ENCODE peak calls at places on chromosome 6, in five cellular contexts. I is small intestine; G is naive thymus-derived CD4-positive, alpha-beta T cell; H is fibroblast of lung; N is spleen. Y is an unnamed sample.

GRCh38 chr6:81562169-81562568 is 190.3 kb downstream of the TENT5A start:
- DNase-seq in I (peak; percentile 32), G (no peak), H (peak; percentile 68), N (no peak), Y (no peak)

GRCh38 chr6:107674995-107675738 is 148.9 kb downstream of the SCML4 start:
- DNase-seq in I (peak; percentile 88), G (peak; percentile 82), H (peak; percentile 86), N (peak; percentile 97), Y (peak; percentile 76)

GRCh38 chr6:30560930-30561329 is 3.8 kb downstream of the PRR3 start:
- DNase-seq in I (no peak), G (no peak), H (no peak), N (no peak), Y (no peak)

GRCh38 chr6:3205913-3206312 is 21.5 kb downstream of the TUBB2B start:
- DNase-seq in I (no peak), G (no peak), H (peak; percentile 90), N (no peak), Y (no peak)

GRCh38 chr6:89792881-89793280 is 26.7 kb downstream of the MDN1 start:
- DNase-seq in I (peak; percentile 57), G (no peak), H (peak; percentile 18), N (no peak), Y (peak; percentile 46)

GRCh38 chr6:28922004-28922840 is 1.6 kb downstream of the TRIM27 start:
- DNase-seq in I (peak; percentile 90), G (no peak), H (no peak), N (no peak), Y (no peak)

GRCh38 chr6:19159087-19159486 is 678.1 kb upstream of the ID4 start:
- DNase-seq in I (no peak), G (no peak), H (no peak), N (no peak), Y (no peak)

GRCh38 chr6:27720607-27721580 is 191.3 kb downstream of the OR2B2 start:
- DNase-seq in I (no peak), G (peak; percentile 27), H (peak; percentile 28), N (no peak), Y (no peak)

GRCh38 chr6:1667012-1667804 is 57.5 kb downstream of the FOXC1 start:
- DNase-seq in I (peak; percentile 40), G (no peak), H (peak; percentile 58), N (no peak), Y (no peak)

GRCh38 chr6:45959534-45960195 is 56.0 kb downstream of the CLIC5 start:
- DNase-seq in I (peak; percentile 44), G (no peak), H (peak; percentile 25), N (no peak), Y (no peak)

GRCh38 chr6:18693923-18694322 is 306.8 kb downstream of the RNF144B start:
- DNase-seq in I (no peak), G (no peak), H (no peak), N (no peak), Y (no peak)

GRCh38 chr6:154611847-154612246 is 101.4 kb upstream of the CNKSR3 start:
- DNase-seq in I (no peak), G (no peak), H (no peak), N (no peak), Y (no peak)

GRCh38 chr6:98871057-98871456 is 36.7 kb downstream of the POU3F2 start:
- DNase-seq in I (no peak), G (no peak), H (peak; percentile 5), N (no peak), Y (no peak)

GRCh38 chr6:89021629-89022028 is 58.2 kb upstream of the RNGTT start:
- DNase-seq in I (no peak), G (no peak), H (no peak), N (no peak), Y (no peak)

DNA sequence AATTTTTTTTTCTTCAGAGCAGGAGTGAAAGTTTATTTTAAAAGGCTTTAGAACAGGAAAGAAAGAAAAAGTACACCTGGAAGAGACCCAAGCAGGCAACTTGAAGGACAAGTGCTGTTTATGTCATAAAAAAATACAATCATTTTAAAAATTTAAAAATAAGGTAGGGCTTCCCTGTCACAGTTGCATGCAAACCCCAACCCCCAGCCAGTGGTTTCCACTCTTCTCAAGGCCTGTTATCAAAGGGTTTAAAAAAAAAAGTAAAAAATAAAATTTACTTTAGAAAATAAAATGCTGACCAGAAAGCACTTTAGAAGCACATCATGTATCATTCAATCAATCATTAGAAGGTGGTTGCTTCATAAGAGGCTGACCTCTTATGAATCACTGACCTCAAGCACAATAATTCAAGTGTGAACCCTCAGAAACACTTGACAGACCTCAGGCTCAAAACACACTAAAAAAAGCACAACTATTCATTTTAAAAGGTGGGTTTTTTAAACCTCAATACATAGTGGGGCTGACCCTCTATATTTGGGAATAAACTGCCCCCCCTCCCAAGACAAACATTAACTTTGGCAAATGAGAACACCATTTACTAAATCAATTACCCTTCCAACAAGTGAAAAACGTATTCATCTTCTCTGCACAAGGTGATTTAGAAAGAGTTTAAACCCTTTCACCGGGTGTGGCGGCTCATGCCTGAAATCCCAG is 15.6 kb downstream of the ILRUN start:
- DNase-seq in I (peak; percentile 50), G (no peak), H (peak; percentile 80), N (no peak), Y (no peak)
- H3K4me3 ChIP-seq in I (no peak overlapping the region), G (no peak overlapping the region), H (no peak overlapping the region), N (no peak overlapping the region), Y (no peak overlapping the region)

GRCh38 chr6:75472885-75473284 is 20.7 kb downstream of the FILIP1 start:
- DNase-seq in I (no peak), G (no peak), H (no peak), N (no peak), Y (no peak)
- H3K4me3 ChIP-seq in I (no peak overlapping the region), G (no peak overlapping the region), H (no peak overlapping the region), N (no peak overlapping the region), Y (no peak overlapping the region)

DNA sequence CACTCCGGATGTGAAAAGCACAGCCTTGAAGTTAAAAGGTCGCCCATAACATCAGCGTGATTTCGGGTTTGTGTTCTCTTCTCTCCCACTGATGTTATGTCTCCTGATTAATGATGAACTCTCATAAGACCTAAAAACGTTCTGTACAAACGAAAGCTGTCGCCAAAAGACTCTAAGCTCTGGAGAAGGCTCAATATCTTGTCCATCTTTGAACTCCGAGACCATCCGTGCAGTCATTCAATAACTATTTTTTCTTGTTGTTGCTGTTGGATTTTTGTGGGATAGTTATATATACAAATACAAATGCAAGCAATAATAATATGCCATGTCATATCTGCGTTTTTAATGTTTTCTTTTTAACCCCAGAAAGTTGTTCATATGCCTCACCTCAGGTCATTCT is 291.8 kb upstream of the MARCKS start:
- DNase-seq in I (no peak), G (no peak), H (peak; percentile 46), N (no peak), Y (no peak)
- H3K4me3 ChIP-seq in I (no peak overlapping the region), G (no peak overlapping the region), H (peak overlapping the region; percentile 14), N (no peak overlapping the region), Y (no peak overlapping the region)

GRCh38 chr6:36024154-36024760 is at the start of gene SLC26A8:
- DNase-seq in I (no peak), G (no peak), H (no peak), N (peak; percentile 79), Y (no peak)
- H3K4me3 ChIP-seq in I (no peak within 1 kb of the TSS), G (no peak within 1 kb of the TSS), H (no peak within 1 kb of the TSS), N (peak within 1 kb of the TSS; percentile 19), Y (no peak within 1 kb of the TSS)

GRCh38 chr6:109263873-109264700 is 118.2 kb downstream of the CD164 start:
- DNase-seq in I (no peak), G (no peak), H (no peak), N (no peak), Y (peak; percentile 57)
- H3K4me3 ChIP-seq in I (no peak overlapping the region), G (no peak overlapping the region), H (no peak overlapping the region), N (no peak overlapping the region), Y (no peak overlapping the region)

DNA sequence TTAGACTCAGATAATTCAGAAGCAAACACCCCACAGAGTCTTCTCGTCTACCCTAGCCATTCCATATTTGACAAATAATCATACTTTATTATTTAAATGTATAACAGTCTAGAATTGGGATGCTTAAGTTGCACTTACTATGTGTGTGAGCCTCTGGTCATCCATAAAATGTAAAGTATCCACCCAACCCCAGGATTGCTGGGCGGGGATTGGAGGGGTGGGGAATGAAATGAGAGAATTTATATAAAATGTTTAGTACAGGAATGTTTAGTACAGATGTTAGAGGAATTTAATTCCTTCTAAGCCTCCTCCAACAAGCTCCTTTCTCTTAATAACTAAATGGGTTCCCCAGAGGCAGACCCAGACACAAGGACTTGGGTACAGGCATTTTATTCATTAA is 16.9 kb downstream of the BNIP5 start:
- DNase-seq in I (no peak), G (no peak), H (no peak), N (no peak), Y (no peak)
- H3K4me3 ChIP-seq in I (no peak overlapping the region), G (no peak overlapping the region), H (no peak overlapping the region), N (no peak overlapping the region), Y (no peak overlapping the region)

GRCh38 chr6:166619912-166620311 is 7.1 kb downstream of the RPS6KA2 start:
- DNase-seq in I (no peak), G (no peak), H (peak; percentile 97), N (no peak), Y (no peak)
- H3K4me3 ChIP-seq in I (no peak overlapping the region), G (no peak overlapping the region), H (no peak overlapping the region), N (no peak overlapping the region), Y (no peak overlapping the region)

DNA sequence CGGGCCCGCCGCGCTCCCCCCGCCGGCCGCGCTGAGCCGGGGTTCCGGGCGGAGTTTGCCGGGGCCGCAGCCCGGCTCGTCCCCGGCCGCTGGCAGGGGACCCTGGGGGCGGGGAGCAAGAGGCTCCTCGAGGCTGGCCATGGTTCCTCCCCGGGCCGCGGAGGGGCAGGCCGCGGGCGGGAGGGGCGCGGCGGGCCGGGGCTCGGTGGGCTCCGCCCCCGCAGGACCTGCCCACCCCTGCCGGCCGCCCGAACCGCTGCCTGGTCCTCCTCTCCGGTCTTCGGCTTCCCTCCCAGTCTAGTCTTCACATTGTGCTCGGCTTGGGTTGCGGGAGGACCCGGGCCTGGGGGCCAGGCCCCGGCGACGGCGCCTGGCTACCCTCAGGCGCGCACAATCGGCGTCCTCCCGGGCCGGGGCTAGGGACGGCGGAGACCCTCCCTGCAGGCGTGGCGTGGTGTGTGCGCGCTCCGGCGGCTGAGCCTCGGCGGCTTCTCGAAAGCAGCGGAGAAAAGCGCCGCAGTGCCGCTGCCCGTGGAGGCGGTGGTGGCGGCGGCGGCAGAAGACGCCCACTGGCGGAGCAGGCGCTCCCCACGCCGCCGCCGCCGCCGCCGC is at the start of gene PDE10A:
- DNase-seq in I (no peak), G (no peak), H (peak; percentile 20), N (no peak), Y (no peak)
- H3K4me3 ChIP-seq in I (peak within 1 kb of the TSS; percentile 33), G (no peak within 1 kb of the TSS), H (no peak within 1 kb of the TSS), N (peak within 1 kb of the TSS; percentile 52), Y (no peak within 1 kb of the TSS)

DNA sequence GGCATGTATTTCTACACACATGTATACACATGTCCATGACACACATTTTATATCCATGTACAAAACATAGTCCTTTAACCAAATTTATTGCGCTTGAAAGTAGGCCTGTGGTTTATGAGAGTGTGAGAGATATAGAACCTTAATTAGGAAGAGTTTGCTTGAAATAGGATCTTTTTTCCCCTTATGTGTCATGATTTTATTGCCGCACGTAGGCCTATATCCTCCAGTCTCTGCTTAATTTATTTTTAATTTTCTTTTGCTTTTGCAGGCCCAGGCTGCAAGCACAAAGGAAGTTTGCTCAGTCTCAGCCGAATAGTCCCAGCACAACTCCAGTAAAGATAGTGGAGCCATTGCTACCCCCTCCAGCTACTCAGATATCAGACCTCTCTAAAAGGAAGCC is 205.9 kb downstream of the JARID2 start:
- DNase-seq in I (no peak), G (no peak), H (no peak), N (no peak), Y (no peak)
- H3K4me3 ChIP-seq in I (no peak overlapping the region), G (no peak overlapping the region), H (no peak overlapping the region), N (no peak overlapping the region), Y (no peak overlapping the region)

Y was measured in Jurkat, Clone E6-1.